ENCODE peak calls at places on chromosomes 6 and 20, in six cellular contexts. O is cardiac muscle cell; D is left ventricle myocardium inferior; Y is BE2C; L is CD8-positive, alpha-beta memory T cell; F is uterus. E is an unnamed sample. For H3K36me3, the result is how much of the 10 kb centered on the place peaks cover.

GRCh38 chr6:85754894-85755293 is 112.2 kb upstream of the SYNCRIP start:
- DNase-seq in D (no peak), L (no peak), Y (no peak), O (no peak), F (no peak), E (no peak)

GRCh38 chr6:47967843-47968242 is 143.2 kb downstream of the PTCHD4 start:
- DNase-seq in F (no peak), L (no peak), Y (no peak), O (no peak), D (no peak), E (no peak)

GRCh38 chr20:8394308-8394945 is 262.4 kb downstream of the PLCB1 start:
- DNase-seq in L (no peak), Y (no peak), D (no peak), O (peak), F (no peak), E (no peak)

GRCh38 chr6:6856538-6857523 is 250.9 kb upstream of the RREB1 start:
- DNase-seq in O (peak), Y (peak), L (no peak), D (peak), F (peak), E (peak)

GRCh38 chr6:134822920-134823430 is 126.9 kb downstream of the ALDH8A1 start:
- DNase-seq in F (peak), D (peak), O (peak), Y (peak), L (peak), E (no peak)

GRCh38 chr6:150290429-150290828 is 78.4 kb upstream of the IYD start:
- DNase-seq in F (no peak), L (no peak), D (no peak), Y (no peak), O (peak), E (no peak)

GRCh38 chr6:148944608-148945007 is 197.8 kb downstream of the UST start:
- DNase-seq in F (no peak), L (no peak), D (no peak), O (no peak), Y (no peak), E (no peak)

GRCh38 chr6:105482227-105482839 is 79.5 kb upstream of the PREP start:
- DNase-seq in D (peak), Y (peak), L (no peak), F (peak), O (peak), E (no peak)

GRCh38 chr6:163355471-163355991 is 59.0 kb upstream of the QKI start:
- DNase-seq in O (peak), D (peak), Y (no peak), L (no peak), F (peak), E (peak)

GRCh38 chr6:169868458-169868857 is 117.0 kb downstream of the ERMARD start:
- DNase-seq in Y (no peak), D (peak), O (no peak), F (no peak), L (peak), E (no peak)

GRCh38 chr20:58086763-58087566 is 141.5 kb downstream of the ANKRD60 start:
- DNase-seq in F (peak), L (no peak), O (peak), D (no peak), Y (peak), E (no peak)

GRCh38 chr20:34755367-34755766 is 51.2 kb downstream of the TP53INP2 start:
- DNase-seq in F (no peak), L (no peak), D (no peak), O (no peak), Y (no peak), E (no peak)
- H3K36me3 ChIP-seq in F (under half), L (under half), D (half or more), O (half or more), Y (half or more), E (half or more)

DNA sequence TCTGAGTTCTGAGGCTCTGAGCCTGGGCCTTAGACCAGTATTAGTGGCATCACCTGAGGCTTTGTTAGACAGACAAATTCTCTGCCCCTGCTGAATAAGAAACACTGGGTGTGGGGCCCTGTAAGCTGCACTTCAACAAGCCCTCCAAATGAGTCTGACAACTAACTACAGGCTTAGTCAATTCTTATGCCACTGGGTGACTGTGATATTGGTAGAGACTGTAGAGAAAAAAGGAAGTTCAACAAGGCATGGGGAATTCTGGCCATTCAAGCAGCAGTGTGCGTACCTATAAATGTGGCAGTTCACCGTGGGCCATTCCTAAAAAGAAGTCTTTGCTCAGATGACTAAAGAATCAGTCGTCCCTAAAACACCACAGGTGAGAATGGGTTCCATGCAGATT is 82.7 kb downstream of the MDN1 start:
- DNase-seq in Y (no peak), D (no peak), F (no peak), O (no peak), L (no peak), E (no peak)
- H3K36me3 ChIP-seq in Y (half or more), D (half or more), F (under half), O (under half), L (under half), E (half or more)

GRCh38 chr6:23435798-23436197 is 690.2 kb upstream of the NRSN1 start:
- DNase-seq in L (no peak), D (no peak), Y (no peak), O (no peak), F (no peak), E (no peak)
- H3K36me3 ChIP-seq in L (under half), D (under half), Y (under half), O (under half), F (under half), E (under half)

GRCh38 chr20:37242503-37242902 is 19.1 kb downstream of the GHRH start:
- DNase-seq in F (no peak), D (no peak), Y (no peak), O (no peak), L (no peak), E (no peak)
- H3K36me3 ChIP-seq in F (under half), D (under half), Y (half or more), O (under half), L (under half), E (under half)

GRCh38 chr20:50585678-50586077 is 75.5 kb downstream of the PTPN1 start:
- DNase-seq in O (no peak), F (no peak), D (no peak), L (no peak), Y (no peak), E (no peak)

GRCh38 chr20:50583422-50584150 is 73.4 kb downstream of the PTPN1 start:
- DNase-seq in L (no peak), Y (no peak), O (no peak), D (no peak), F (no peak), E (no peak)

GRCh38 chr20:50584687-50585086 is 74.5 kb downstream of the PTPN1 start:
- DNase-seq in O (no peak), F (no peak), D (no peak), L (no peak), Y (no peak), E (no peak)

GRCh38 chr20:50586531-50587232 is 76.5 kb downstream of the PTPN1 start:
- DNase-seq in D (no peak), O (no peak), L (no peak), F (no peak), Y (no peak), E (no peak)

GRCh38 chr20:50585214-50585613 is 75.0 kb downstream of the PTPN1 start:
- DNase-seq in F (no peak), D (no peak), O (no peak), Y (no peak), L (no peak), E (no peak)
- H3K36me3 ChIP-seq in F (under half), D (half or more), O (under half), Y (under half), L (under half), E (half or more)

DNA sequence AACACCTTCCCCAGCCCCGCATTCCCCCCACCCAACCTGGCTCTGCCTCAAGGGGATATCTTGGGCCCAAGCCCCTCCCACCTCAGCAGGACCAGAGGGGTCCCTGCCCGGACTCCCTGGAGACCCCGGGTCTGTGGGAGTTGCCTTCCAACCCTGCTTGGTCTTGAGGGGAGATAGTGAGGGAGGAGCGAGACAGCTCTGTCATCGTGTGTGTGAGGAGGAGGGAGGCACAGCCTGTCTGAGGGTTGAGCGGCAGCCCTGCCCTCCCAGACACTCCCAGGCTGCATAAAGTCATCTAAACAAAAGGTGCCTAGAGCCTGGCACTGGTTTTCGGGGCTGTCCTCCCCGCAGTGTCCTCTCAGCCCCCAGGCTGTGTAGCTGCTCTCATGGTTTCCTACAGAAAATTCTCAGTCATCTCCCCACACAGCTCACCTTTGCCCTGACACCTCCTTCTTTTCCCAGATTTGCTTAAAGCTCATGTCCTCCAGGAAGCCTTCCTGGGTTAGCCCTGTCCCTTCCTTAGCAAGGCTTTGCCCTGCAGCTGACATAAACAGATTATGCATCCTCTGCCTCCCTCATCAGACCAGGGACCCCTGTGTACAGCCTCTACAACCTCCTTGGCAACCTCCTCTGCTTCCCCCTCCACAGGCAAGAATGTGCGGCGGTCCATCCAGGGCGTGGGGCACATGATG is 40.0 kb downstream of the UQCC2 start:
- DNase-seq in F (no peak), O (no peak), Y (no peak), L (no peak), D (no peak), E (no peak)
- H3K36me3 ChIP-seq in F (under half), O (under half), Y (under half), L (half or more), D (half or more), E (under half)

GRCh38 chr6:159789377-159790148 is at the start of gene TCP1:
- DNase-seq in Y (peak), F (peak), O (peak), L (peak), D (peak), E (peak)
- H3K36me3 ChIP-seq in Y (half or more), F (under half), O (under half), L (under half), D (half or more), E (under half)

E was measured in right atrium auricular region.